ENCODE peak calls at places on chromosome 3, in four cellular contexts. P is HepG2, C is A549, W is K562. V is an unnamed sample.

GRCh38 chr3:71512000-71512399 is 71.5 kb downstream of the FOXP1 start:
- DNase-seq in P (peak; percentile 10), W (peak; percentile 12), C (no peak), V (peak; percentile 20)

GRCh38 chr3:141644931-141645330 is 93.2 kb upstream of the RNF7 start:
- DNase-seq in C (peak; percentile 47), P (peak; percentile 67), W (peak; percentile 72), V (peak; percentile 92)

GRCh38 chr3:161273589-161274218 is 52.6 kb downstream of the NMD3 start:
- DNase-seq in W (no peak), P (peak; percentile 28), C (no peak), V (no peak)

GRCh38 chr3:152281032-152281713 is 12.4 kb downstream of the MBNL1 start:
- DNase-seq in C (no peak), P (peak; percentile 54), W (no peak), V (no peak)

GRCh38 chr3:8532251-8532831 is 30.7 kb downstream of the LMCD1 start:
- DNase-seq in W (no peak), C (peak; percentile 28), P (no peak), V (no peak)

GRCh38 chr3:138365991-138366759 is 17.8 kb downstream of the MRAS start:
- DNase-seq in W (no peak), C (no peak), P (no peak), V (no peak)

GRCh38 chr3:129313415-129313982 is 34.8 kb downstream of the HMCES start:
- DNase-seq in C (no peak), P (no peak), W (no peak), V (no peak)

GRCh38 chr3:8282541-8283165 is 219.0 kb upstream of the LMCD1 start:
- DNase-seq in C (no peak), W (no peak), P (no peak), V (no peak)

GRCh38 chr3:161474139-161474538 is 22.5 kb upstream of the OTOL1 start:
- DNase-seq in W (no peak), P (no peak), C (no peak), V (no peak)

GRCh38 chr3:65783117-65783516 is 255.6 kb downstream of the MAGI1 start:
- DNase-seq in C (no peak), P (no peak), W (no peak), V (no peak)

GRCh38 chr3:140456974-140457373 is 220.9 kb upstream of the TRIM42 start:
- DNase-seq in P (no peak), C (no peak), W (no peak), V (no peak)

GRCh38 chr3:40930131-40930538 is 269.2 kb upstream of the CTNNB1 start:
- DNase-seq in P (peak; percentile 64), C (no peak), W (no peak), V (no peak)
- TF ChIP-seq MAX in P (no peak), C (no peak), W (no peak), V (no peak)

DNA sequence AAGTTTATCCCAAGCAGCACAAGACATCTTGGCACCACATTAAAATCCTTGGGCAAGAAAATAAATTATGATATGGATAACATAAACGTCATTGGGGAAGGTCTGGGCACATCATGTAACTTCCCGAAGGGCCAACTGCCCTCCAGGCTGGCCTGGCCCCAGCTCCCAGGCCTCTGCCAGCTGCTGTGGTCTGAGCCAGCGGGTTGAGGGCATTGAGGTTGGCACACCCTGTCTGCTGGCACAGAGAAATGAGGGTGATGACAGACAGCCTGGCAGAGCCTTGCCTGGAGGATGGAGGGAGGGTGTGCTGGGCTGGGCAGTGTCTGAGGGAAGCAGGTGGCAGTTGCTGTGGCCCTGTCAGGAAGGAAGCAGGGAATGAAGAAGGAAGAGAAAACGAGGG is 3.3 kb upstream of the RBSN start:
- DNase-seq in P (no peak), W (no peak), C (no peak), V (no peak)
- TF ChIP-seq HMGXB4 in P (no peak), W (no peak), C (no peak), V (no peak)

DNA sequence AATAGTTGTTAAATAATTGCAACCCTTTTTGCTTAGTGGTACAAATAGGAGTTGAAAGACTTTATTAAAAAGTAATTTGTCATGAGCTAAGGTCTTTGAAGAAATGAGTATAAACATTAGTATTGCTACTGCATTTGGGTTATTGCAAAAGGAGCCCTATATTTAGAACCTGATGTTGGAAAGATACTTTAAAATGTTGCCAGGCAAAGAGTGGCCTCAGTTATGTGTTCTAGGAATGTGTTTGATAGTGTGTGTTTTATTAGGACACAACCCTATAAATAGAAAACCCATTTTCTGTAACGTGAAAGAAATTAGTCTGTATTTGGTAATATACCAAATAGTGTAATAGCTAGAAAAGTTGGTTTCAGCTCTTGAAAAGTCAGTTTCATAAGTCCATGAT is 10.7 kb downstream of the VPS8 start:
- DNase-seq in W (no peak), C (no peak), P (no peak), V (no peak)
- TF ChIP-seq MAX in W (no peak), C (no peak), P (no peak), V (no peak)

DNA sequence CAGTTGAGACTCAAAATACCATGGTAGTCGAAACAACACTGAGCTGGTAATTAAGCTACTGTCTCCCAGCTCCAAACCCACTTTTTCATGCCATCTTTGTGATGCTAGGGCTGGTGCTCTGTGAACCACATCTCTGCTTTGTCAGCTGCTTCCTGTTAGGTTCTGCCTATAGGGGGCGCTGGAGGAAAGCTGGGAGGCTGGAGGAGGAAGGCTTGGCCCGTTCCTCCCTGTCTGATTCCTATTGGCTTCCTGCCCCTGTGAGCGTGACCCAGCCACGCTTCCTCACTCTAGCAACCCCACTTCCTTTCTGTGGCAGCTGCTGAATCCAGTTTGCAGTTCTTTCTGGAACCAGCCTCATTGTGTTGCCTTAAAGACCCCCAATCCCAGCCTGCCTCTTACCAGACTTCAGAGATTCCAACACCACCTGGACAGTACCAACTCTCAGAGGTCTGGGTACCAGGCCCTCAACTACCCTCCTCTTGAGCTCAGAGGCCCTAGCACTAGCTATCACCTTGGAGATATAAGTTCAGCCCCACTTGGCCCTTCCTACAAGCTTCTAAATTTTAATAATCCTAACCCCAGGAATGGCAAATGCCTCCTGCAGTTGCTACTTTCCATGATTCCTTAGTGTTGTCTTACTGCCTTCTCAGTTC is 120.9 kb downstream of the ERC2 start:
- DNase-seq in P (no peak), C (no peak), W (peak; percentile 33), V (peak; percentile 92)
- TF ChIP-seq HMGXB4 in P (no peak), C (no peak), W (no peak), V (no peak)